ENCODE peak calls at places on chromosomes 16 and 17, in four cellular contexts. A, V, S and F are unnamed samples. For H3K4me1, the result is how much of the 10 kb centered on the place peaks cover.

GRCh38 chr16:11400076-11400475 is 54.8 kb downstream of the RMI2 start:
- DNase-seq in A (no peak), S (no peak), V (no peak), F (no peak)

GRCh38 chr16:54657058-54657708 is 273.5 kb upstream of the IRX5 start:
- DNase-seq in V (no peak), S (no peak), A (peak), F (no peak)

GRCh38 chr17:72151565-72152391 is 31.0 kb downstream of the SOX9 start:
- DNase-seq in A (peak), V (no peak), S (peak), F (no peak)

GRCh38 chr17:68200689-68201424 is 47.0 kb upstream of the AMZ2 start:
- DNase-seq in V (peak), A (peak), S (peak), F (peak)

GRCh38 chr17:73722163-73722562 is 77.9 kb upstream of the SDK2 start:
- DNase-seq in S (no peak), A (no peak), V (no peak), F (no peak)

GRCh38 chr17:67474081-67474661 is 97.1 kb downstream of the PITPNC1 start:
- DNase-seq in S (peak), V (peak), A (no peak), F (no peak)

GRCh38 chr17:79824893-79825579 is 14.2 kb downstream of the CBX4 start:
- DNase-seq in S (no peak), A (peak), V (no peak), F (no peak)

GRCh38 chr16:11084484-11085024 is 140.2 kb downstream of the CLEC16A start:
- DNase-seq in S (peak), V (no peak), A (no peak), F (no peak)

GRCh38 chr16:70753694-70754325 is 47.1 kb downstream of the VAC14 start:
- DNase-seq in V (no peak), S (no peak), A (no peak), F (no peak)

GRCh38 chr17:16275024-16275423 is 58.0 kb downstream of the PIGL start:
- DNase-seq in S (no peak), V (no peak), A (no peak), F (no peak)

GRCh38 chr16:88131256-88131655 is 180.0 kb downstream of the BANP start:
- DNase-seq in A (no peak), V (no peak), S (no peak), F (no peak)

GRCh38 chr16:53896711-53897110 is 192.8 kb downstream of the FTO start:
- DNase-seq in S (no peak), A (no peak), V (no peak), F (no peak)

GRCh38 chr16:967077-967541 is 3.7 kb downstream of the LMF1 start:
- DNase-seq in S (peak), A (no peak), V (no peak), F (no peak)

GRCh38 chr17:32854834-32855389 is 22.0 kb downstream of the MYO1D start:
- DNase-seq in A (no peak), V (no peak), S (no peak), F (no peak)

GRCh38 chr16:49834496-49835009 is 21.4 kb downstream of the ZNF423 start:
- DNase-seq in A (peak), S (peak), V (peak), F (no peak)

GRCh38 chr17:3794890-3795757 is 5.9 kb downstream of the ITGAE start:
- DNase-seq in A (no peak), S (no peak), V (no peak), F (no peak)

GRCh38 chr16:19294156-19294649 is 8.7 kb downstream of the CLEC19A start:
- DNase-seq in A (peak), V (no peak), S (peak), F (peak)

GRCh38 chr16:63612462-63613227 is 1509.2 kb downstream of the CDH11 start:
- DNase-seq in S (no peak), V (no peak), A (no peak), F (no peak)

GRCh38 chr16:4489030-4489429 is 12.8 kb downstream of the HMOX2 start:
- DNase-seq in V (no peak), A (no peak), S (no peak), F (no peak)

GRCh38 chr16:8569650-8570338 is 20.5 kb downstream of the TMEM114 start:
- DNase-seq in A (no peak), V (no peak), S (no peak), F (no peak)

DNA sequence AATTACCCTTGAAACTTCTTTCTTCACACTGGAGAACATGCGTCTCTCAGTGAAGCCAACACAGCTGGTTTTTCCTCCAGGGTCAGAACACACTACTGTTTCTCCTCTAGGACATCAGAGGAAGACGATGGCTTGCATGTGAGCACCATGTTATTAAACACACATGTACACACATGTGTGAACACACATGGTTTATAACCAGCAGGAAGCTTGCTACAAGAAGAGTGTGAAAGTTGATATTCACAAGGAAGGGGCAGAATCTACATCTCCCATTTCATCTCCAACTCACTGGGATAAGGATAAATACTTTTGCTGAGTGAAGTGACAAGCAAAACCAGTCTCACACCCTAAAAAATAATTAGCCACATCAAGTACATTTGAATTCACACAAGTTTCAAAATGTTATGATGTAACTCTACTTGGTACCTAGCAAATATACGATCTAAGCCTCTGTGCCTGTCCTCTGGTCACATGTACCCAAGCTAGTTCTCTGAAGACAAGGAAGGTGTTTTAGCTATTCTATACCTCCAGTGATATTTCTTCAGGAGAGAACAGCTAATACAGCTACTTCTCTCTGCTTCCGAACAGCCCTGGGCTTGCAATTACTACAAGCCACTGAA is 127.7 kb downstream of the PARN start:
- DNase-seq in V (no peak), A (no peak), S (no peak), F (no peak)
- H3K4me1 ChIP-seq in V (under half), A (under half), S (half or more), F (half or more)

GRCh38 chr17:44651228-44651627 is 5.0 kb upstream of the MEIOC start:
- DNase-seq in S (no peak), V (no peak), A (no peak), F (no peak)

GRCh38 chr17:44653954-44654353 is 2.3 kb upstream of the MEIOC start:
- DNase-seq in S (no peak), A (no peak), V (no peak), F (no peak)

GRCh38 chr17:44653384-44653783 is 2.9 kb upstream of the MEIOC start:
- DNase-seq in S (no peak), V (no peak), A (no peak), F (no peak)

GRCh38 chr17:44652727-44653126 is 3.5 kb upstream of the MEIOC start:
- DNase-seq in A (no peak), V (no peak), S (no peak), F (no peak)

GRCh38 chr17:44655983-44656700 is at the start of gene MEIOC:
- DNase-seq in A (peak), V (no peak), S (peak), F (no peak)
- H3K4me3 ChIP-seq in A (no peak), V (no peak), S (peak), F (no peak)

DNA sequence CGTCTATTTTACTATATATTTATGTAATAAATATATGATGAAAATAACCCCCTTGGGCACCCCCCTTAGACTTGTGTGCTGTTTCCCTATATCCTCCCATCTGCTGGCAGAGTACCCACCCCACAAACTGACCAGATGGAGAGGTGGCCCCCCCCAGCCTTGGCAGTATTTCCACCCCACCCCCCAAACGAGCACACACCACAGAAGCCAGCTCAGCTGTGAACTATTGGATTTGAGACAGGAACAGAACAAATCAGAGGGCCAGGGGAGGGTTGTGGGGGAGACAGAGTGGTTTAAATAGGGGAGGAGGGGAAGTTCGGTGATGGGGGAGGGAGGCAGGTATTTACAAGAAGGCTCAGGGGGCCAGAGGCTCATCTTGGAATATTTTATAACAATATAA is 7.8 kb downstream of the NR1D1 start:
- DNase-seq in S (peak), A (no peak), V (peak), F (no peak)
- H3K4me1 ChIP-seq in S (half or more), A (under half), V (under half), F (under half)

GRCh38 chr17:35313875-35314409 is 59.5 kb downstream of the SLFN11 start:
- DNase-seq in A (no peak), S (peak), V (peak), F (no peak)

GRCh38 chr17:35314415-35315216 is 58.8 kb downstream of the SLFN11 start:
- DNase-seq in S (no peak), A (no peak), V (peak), F (no peak)

GRCh38 chr17:35312790-35313711 is 60.4 kb downstream of the SLFN11 start:
- DNase-seq in A (peak), S (peak), V (peak), F (peak)

GRCh38 chr17:35315283-35315682 is 58.1 kb downstream of the SLFN11 start:
- DNase-seq in S (peak), A (no peak), V (peak), F (no peak)

DNA sequence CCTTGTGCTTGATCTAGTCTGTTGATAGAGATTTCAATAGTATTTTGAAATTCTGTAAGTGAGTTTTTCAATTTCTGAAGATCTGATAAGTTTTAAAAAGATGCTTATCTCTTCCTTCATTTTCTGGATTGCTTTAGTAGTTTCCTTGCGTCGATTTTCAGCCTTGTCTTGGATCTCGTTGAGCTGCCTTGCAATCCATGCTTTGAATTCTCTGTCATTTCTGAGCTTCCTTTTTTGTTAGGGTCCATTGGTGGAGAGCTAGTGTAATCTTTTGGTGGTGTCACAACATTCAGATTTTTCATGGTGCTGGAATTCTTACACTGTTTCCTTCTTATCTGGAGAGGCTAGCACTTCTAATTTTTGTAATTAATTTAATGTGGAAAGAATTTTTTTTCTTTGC is 61.1 kb downstream of the SLFN11 start:
- DNase-seq in S (no peak), A (no peak), V (no peak), F (no peak)
- H3K4me3 ChIP-seq in S (no peak), A (no peak), V (no peak), F (no peak)

DNA sequence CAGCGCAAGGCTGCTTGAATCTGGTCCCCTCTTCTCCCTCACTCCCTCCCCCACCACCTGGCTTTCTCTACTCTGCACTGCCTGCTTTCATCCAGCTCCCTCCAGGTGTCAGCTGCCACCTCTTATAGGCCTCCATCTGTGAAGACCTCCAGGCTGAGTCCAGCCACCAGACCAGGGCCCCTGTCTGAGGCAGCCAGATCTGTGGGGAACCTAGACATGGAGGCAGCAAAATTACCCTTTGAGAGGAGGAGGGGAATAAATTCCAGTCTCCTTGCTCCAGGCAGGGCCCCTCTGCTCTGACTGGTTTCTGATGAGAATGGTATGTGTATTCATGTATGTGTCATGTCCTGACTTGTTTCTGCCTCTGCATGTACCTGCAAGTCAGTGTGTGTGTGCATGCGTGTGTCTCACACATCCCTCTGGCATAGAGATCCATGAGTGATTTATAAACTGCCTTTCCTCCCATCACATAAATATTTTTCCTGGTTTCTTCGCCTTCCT is 21.1 kb downstream of the MINK1 start:
- DNase-seq in S (no peak), A (no peak), V (no peak), F (no peak)
- H3K4me1 ChIP-seq in S (under half), A (under half), V (under half), F (under half)

DNA sequence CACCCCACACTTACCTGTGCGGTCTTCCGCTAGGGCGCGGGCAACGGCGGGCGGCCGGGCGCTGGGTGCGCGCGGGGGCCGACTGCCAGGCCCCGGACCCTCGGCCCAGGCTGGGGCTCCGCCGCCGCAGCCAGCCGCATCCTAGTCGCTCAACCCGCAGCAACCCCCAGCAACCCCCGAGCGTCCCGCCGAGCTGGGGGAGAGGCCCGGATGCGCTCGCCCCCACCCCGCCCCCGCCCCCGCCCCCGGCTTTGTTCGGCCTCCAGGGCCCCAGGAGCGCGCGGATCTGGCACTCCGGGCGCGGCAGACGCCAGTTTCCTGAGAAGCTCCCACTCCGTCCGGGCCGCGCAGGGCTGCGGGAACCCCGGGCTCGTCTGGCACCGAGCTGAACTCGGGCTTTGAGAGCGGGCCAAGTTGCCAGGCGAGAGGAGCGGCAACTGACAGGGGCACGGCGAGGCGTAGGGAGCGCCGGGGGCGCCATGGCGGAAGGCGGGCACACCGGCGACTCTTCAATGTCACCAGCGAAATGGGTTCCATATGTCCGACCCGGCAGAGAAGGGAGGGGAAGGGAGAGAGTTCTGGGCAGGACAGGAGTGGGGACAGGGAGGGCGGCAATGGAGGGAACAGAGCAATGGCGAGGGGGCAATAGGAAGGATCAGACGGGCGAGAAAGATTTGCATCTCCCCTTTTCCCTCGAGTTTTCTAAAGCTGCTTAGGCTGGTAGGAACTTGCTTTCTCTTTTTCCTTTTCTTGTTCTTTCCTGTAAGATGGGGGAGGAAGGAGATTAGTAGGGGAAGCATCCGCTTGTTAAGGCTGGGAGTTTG is 13.7 kb downstream of the HOXB4 start:
- DNase-seq in V (no peak), A (no peak), S (no peak), F (no peak)
- H3K4me3 ChIP-seq in V (peak), A (no peak), S (peak), F (no peak)

DNA sequence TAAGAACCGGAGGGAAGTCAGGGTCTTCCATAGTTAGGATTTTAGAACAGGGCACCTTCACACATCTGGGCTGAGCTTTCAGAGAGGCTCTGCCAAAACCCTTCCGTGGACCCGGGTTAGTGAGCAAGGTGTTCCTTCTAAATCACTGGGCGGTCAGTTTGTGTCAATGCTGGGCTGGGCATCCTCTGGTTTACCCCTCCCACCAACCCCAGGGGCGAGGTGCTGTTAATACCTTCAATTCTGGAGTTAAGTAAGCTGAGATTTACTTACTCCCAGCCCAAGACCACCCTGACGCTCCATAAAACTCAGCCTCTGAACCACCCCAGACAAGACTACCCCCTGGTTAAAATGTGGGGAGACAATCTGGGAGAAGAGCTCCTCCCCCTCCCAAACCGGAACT is 1.0 kb downstream of the TMEM92 start:
- DNase-seq in A (no peak), S (no peak), V (no peak), F (no peak)
- H3K4me1 ChIP-seq in A (under half), S (under half), V (under half), F (under half)

DNA sequence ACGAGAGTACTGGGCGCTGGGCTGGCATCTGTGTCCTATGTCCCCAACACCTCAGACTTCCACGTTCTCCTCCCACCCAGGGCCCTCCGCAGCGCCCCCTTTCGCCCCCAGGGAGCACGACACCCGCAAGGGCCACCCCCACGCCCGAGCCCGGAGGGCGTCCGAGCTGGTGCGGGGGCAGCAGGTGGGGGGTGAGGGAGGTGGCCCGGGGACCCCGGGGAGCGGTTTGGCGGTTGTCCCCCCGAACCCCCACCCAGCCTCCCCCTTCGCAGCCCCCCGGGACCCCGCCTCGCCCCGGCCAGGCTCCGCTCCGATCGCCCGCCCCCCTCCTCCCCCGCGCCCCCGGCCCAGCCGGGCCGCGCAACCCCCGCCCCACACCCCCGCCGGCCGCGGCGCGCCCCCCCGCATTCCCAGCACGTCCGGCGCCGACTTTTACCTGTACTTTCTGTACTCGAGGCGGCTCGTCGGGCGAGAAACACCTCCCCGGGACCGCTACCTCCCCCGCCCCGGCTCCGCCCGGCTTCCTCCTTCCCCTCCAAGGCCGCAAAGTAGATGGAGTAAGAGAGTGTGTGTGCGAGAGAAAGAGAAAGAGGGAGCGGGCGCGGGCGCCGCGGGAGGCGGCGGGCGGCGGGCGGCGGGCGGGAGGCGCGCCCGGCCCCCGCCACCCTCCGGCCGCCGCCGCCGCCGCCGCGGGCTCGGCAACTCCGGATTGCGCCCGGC is 897 bp downstream of the CDYL2 start:
- DNase-seq in V (peak), S (peak), A (peak), F (no peak)
- H3K4me3 ChIP-seq in V (peak), S (peak), A (peak), F (no peak)

DNA sequence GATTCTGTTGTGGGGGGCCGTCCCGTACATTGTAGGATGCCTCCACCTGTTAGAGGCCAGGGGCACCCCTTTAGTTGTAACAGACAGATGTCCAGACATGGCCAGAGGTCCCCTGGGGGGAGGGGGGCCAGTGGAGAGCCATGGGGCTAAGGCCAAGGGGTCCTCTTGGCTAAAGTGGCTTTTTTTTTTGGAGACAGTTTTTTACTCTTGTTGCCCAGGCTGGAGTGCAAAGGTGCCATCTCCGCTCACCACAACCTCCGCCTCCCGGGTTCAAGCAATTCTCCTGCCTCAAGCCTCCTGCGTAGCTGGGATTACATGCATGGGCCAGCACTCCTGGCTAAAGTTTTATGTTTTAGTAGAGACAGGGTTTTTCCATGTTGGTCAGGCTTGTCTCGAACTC is 229.0 kb downstream of the CPPED1 start:
- DNase-seq in S (no peak), V (no peak), A (no peak), F (no peak)
- H3K4me1 ChIP-seq in S (under half), V (under half), A (under half), F (under half)